ENCODE peak calls at places on chromosomes 12 and 14, in six cellular contexts. F, O, L, M, E and Y are unnamed samples.

GRCh38 chr12:86389949-86390348 is 133.8 kb upstream of the MGAT4C start:
- DNase-seq in F (no peak), O (no peak), L (no peak), M (no peak), E (no peak), Y (peak; percentile 13)

GRCh38 chr14:61485670-61486069 is 164.3 kb downstream of the PRKCH start:
- DNase-seq in F (no peak), O (no peak), L (no peak), M (no peak), E (no peak), Y (no peak)

GRCh38 chr14:35161231-35161630 is 38.9 kb downstream of the PRORP start:
- DNase-seq in F (no peak), O (no peak), L (no peak), M (no peak), E (no peak), Y (no peak)

GRCh38 chr14:90981658-90982057 is 78.8 kb downstream of the RPS6KA5 start:
- DNase-seq in F (no peak), O (no peak), L (no peak), M (no peak), E (no peak), Y (no peak)

GRCh38 chr14:61420326-61420725 is 98.9 kb downstream of the PRKCH start:
- DNase-seq in F (no peak), O (no peak), L (no peak), M (no peak), E (no peak), Y (no peak)

GRCh38 chr12:107948675-107949074 is 174.2 kb downstream of the ASCL4 start:
- DNase-seq in F (no peak), O (no peak), L (no peak), M (no peak), E (no peak), Y (no peak)

GRCh38 chr12:106282457-106283097 is 20.0 kb upstream of the TCP11L2 start:
- DNase-seq in F (no peak), O (no peak), L (no peak), M (no peak), E (peak; percentile 14), Y (peak; percentile 48)

GRCh38 chr12:56317675-56318074 is 1.9 kb upstream of the CNPY2 start:
- DNase-seq in F (no peak), O (no peak), L (no peak), M (no peak), E (no peak), Y (peak; percentile 19)

GRCh38 chr12:65826513-65827171 is 2.4 kb downstream of the HMGA2 start:
- DNase-seq in F (peak; percentile 85), O (no peak), L (no peak), M (no peak), E (no peak), Y (no peak)

GRCh38 chr14:95033851-95034622 is 123.3 kb downstream of the DICER1 start:
- DNase-seq in F (no peak), O (no peak), L (no peak), M (no peak), E (no peak), Y (no peak)